ENCODE peak calls at places on chromosomes 1 and 21, in six cellular contexts. X is neural crest cell; K is progenitor cell of endocrine pancreas; N is neuronal stem cell; V is stimulated activated CD8-positive, alpha-beta memory T cell treated with anti-CD3 and anti-CD28 coated beads, Interleukin-7, amount 100 ng/mL, for 1 hour; T is T-cell. J is an unnamed sample.

GRCh38 chr1:231919900-231920299 is 293.3 kb downstream of the DISC1 start:
- DNase-seq in X (no peak), K (no peak), N (no peak), V (no peak), T (peak), J (peak)

GRCh38 chr1:234222561-234223280 is 150.5 kb upstream of the COA6 start:
- DNase-seq in X (no peak), K (no peak), N (no peak), V (no peak), T (no peak), J (no peak)

GRCh38 chr1:43764581-43764980 is 57.2 kb downstream of the ST3GAL3 start:
- DNase-seq in X (no peak), K (no peak), N (no peak), V (no peak), T (no peak), J (no peak)

GRCh38 chr1:85420199-85420598 is 44.8 kb downstream of the DDAH1 start:
- DNase-seq in X (no peak), K (no peak), N (no peak), V (no peak), T (no peak), J (no peak)

GRCh38 chr1:207981976-207982375 is 71.1 kb upstream of the CD34 start:
- DNase-seq in X (no peak), K (no peak), N (no peak), V (no peak), T (no peak), J (peak)

GRCh38 chr1:54273837-54274192 is 73.8 kb downstream of the MRPL37 start:
- DNase-seq in X (no peak), K (no peak), N (no peak), V (no peak), T (no peak), J (peak)

GRCh38 chr1:214439352-214440119 is 111.9 kb downstream of the PTPN14 start:
- DNase-seq in X (no peak), K (no peak), N (no peak), V (no peak), T (no peak), J (no peak)

GRCh38 chr1:192160186-192160585 is 1.9 kb downstream of the RGS18 start:
- DNase-seq in X (no peak), K (no peak), N (no peak), V (no peak), T (no peak), J (no peak)

GRCh38 chr1:225816643-225817538 is 7.0 kb downstream of the EPHX1 start:
- DNase-seq in X (no peak), K (no peak), N (no peak), V (no peak), T (no peak), J (no peak)

GRCh38 chr1:174075245-174075692 is 53.1 kb upstream of the RC3H1 start:
- DNase-seq in X (no peak), K (no peak), N (no peak), V (no peak), T (no peak), J (no peak)

GRCh38 chr1:77468556-77468955 is 186.7 kb downstream of the AK5 start:
- DNase-seq in X (no peak), K (no peak), N (no peak), V (no peak), T (no peak), J (no peak)

GRCh38 chr21:37032877-37033471 is 26.5 kb downstream of the RIPPLY3 start:
- DNase-seq in X (no peak), K (no peak), N (no peak), V (no peak), T (no peak), J (no peak)

GRCh38 chr21:42279341-42279871 is 35.8 kb downstream of the TFF3 start:
- DNase-seq in X (no peak), K (no peak), N (no peak), V (no peak), T (no peak), J (no peak)

GRCh38 chr1:54118704-54119103 is 34.1 kb downstream of the CDCP2 start:
- DNase-seq in X (no peak), K (no peak), N (no peak), V (no peak), T (no peak), J (no peak)

GRCh38 chr1:11211925-11212587 is 22.9 kb downstream of the ANGPTL7 start:
- DNase-seq in X (no peak), K (no peak), N (no peak), V (no peak), T (no peak), J (no peak)